ENCODE peak calls at places on chromosomes 2 and 18, in four cellular contexts. G is CD8-positive, alpha-beta T cell; P is Panc1; F is stomach. O is an unnamed sample.

GRCh38 chr2:96325038-96325883 is at the start of gene ITPRIPL1:
- DNase-seq in G (no peak), P (no peak), F (no peak), O (no peak)

GRCh38 chr2:170005702-170006101 is 172.2 kb upstream of the MYO3B start:
- DNase-seq in G (no peak), P (peak; percentile 4), F (no peak), O (no peak)

GRCh38 chr2:68825891-68826290 is 45.3 kb downstream of the BMP10 start:
- DNase-seq in G (no peak), P (no peak), F (no peak), O (no peak)

GRCh38 chr2:157152362-157152761 is 105.1 kb upstream of the GALNT5 start:
- DNase-seq in G (no peak), P (no peak), F (no peak), O (no peak)

GRCh38 chr2:184769038-184769437 is 170.7 kb downstream of the ZNF804A start:
- DNase-seq in G (no peak), P (no peak), F (no peak), O (no peak)

GRCh38 chr18:48777737-48778111 is 173.0 kb downstream of the SMAD7 start:
- DNase-seq in G (no peak), P (no peak), F (no peak), O (no peak)

GRCh38 chr2:62354771-62355550 is 151.0 kb downstream of the TMEM17 start:
- DNase-seq in G (no peak), P (no peak), F (no peak), O (no peak)

GRCh38 chr18:71371951-71372605 is 1083.2 kb downstream of the SOCS6 start:
- DNase-seq in G (no peak), P (no peak), F (no peak), O (no peak)

GRCh38 chr18:47110875-47111274 is 39.4 kb downstream of the HDHD2 start:
- DNase-seq in G (no peak), P (no peak), F (no peak), O (no peak)

GRCh38 chr2:375947-376307 is 88.0 kb upstream of the ALKAL2 start:
- DNase-seq in G (no peak), P (no peak), F (no peak), O (no peak)

GRCh38 chr18:27823053-27823452 is 353.9 kb downstream of the CDH2 start:
- DNase-seq in G (no peak), P (no peak), F (no peak), O (no peak)

GRCh38 chr2:1813371-1813770 is 69.1 kb upstream of the PXDN start:
- DNase-seq in G (no peak), P (no peak), F (no peak), O (no peak)

GRCh38 chr18:36309436-36310391 is 12.2 kb downstream of the FHOD3 start:
- DNase-seq in G (no peak), P (peak; percentile 77), F (no peak), O (no peak)

GRCh38 chr2:39914949-39915348 is 135.9 kb upstream of the THUMPD2 start:
- DNase-seq in G (no peak), P (no peak), F (no peak), O (no peak)

GRCh38 chr2:107197601-107198000 is 311.6 kb upstream of the ST6GAL2 start:
- DNase-seq in G (no peak), P (no peak), F (no peak), O (no peak)

GRCh38 chr2:232699110-232699509 is 2.0 kb downstream of the GIGYF2 start:
- DNase-seq in G (no peak), P (no peak), F (no peak), O (no peak)

GRCh38 chr2:111219285-111219684 is 98.6 kb downstream of the BCL2L11 start:
- DNase-seq in G (no peak), P (no peak), F (no peak), O (no peak)

GRCh38 chr2:74544634-74545033 is 9.1 kb downstream of the LOXL3 start:
- DNase-seq in G (no peak), P (no peak), F (no peak), O (no peak)

DNA sequence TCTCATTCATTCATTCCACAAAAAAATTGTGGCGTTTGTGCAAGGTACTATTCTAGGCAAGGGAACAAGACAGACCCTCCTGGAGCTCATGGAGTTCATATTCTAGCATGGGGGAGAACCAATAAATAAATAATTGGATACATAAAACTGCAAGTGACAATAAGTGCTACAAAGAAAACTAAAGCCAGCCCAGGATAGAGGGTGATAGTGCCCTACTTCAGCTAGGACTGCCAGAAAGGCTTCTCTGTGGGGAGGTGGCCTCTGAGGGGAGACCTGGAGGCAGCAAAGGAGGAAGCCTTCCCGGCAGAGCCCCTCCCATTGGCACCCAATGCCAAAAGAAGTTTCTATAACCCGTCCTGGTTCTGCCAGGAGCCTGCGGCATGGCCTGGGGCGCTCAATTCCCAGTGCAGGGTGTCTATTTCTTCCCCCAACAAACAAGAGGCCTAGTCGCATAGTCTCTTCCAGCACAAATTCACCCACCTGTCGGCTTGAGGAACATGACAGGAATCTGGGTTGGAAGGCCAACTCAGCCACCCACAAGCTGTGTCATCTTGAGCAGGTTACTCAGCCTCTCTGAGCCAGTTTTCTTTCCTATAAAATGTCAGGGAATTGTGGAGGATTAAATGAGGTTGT is 94.4 kb downstream of the ZFP36L2 start:
- DNase-seq in G (no peak), P (no peak), F (no peak), O (no peak)
- H3K4me1 ChIP-seq in G (peaks cover 96% of the 10 kb centered on the region), P (peaks cover 20% of the 10 kb centered on the region), F (peaks cover 66% of the 10 kb centered on the region), O (peaks cover 99% of the 10 kb centered on the region)

DNA sequence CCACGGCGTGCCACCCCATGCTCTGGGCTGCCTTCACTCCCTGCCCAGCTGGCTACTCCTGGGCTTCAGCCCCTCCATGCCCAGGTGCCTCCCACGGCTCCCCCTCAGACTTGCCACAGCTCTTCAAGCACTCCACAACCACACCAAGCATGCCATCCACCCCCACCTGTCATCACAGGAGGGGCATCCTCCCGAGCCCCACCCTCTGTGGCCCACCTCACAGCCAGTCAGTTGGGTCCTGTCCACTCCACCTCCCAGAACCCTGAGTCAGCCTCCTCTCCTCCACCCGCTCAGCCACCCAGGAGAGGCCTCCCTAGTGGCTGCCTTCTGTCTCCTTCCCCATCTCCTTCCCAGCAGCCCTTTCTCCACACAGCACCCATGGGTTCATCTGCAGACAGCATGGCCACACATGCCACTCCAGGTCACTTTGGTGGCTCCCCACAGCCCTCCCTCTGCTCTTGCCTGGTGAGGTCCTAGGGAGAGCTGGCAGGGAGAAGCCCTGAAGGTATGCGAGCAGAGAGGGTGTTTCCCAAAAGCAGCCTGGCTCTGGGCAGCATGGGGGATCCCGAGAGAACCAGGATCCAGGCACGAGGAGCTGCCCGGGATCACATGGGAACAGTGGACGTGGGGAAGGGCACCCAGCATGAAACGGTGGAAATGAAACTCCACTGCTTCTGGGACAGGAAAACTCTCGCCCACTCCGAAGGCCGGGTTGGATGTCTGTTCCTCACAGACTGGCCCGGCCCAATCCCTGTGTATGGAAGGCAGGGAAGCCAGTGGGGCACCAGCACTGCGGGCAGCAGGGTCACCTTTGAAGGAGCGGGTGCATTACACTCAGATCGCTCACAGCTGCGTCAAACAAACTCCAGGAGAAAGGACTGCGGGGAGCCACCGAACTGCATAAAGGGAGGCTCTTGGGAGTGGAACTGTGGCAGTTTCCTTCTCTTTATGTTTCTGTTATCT is 2.7 kb downstream of the LIMS2 start:
- DNase-seq in G (no peak), P (no peak), F (peak; percentile 23), O (no peak)
- H3K4me3 ChIP-seq in G (no peak overlapping the region), P (no peak overlapping the region), F (peak overlapping the region; percentile 82), O (no peak overlapping the region)

DNA sequence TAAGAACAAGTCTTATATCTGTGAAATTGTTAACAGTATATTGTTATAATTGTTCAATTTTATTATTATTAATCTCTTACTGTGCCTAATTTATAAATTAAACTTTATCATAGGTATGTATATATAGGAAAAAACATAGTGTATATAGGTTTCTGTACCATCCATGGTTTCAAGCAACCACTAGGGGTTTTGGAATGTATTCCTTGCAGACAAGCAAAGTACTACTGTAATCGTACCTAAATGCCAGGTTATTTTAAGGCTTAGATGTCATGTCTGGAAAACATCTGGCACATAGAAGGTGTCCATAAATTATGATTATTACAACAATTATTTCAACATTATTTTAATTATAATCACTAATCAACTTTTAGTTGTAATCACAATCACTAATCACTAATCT is 8.4 kb downstream of the ITSN2 start:
- DNase-seq in G (no peak), P (no peak), F (no peak), O (no peak)
- H3K4me1 ChIP-seq in G (peaks cover 58% of the 10 kb centered on the region), P (peaks cover 3% of the 10 kb centered on the region), F (peaks cover 71% of the 10 kb centered on the region), O (peaks cover 83% of the 10 kb centered on the region)

GRCh38 chr18:659597-659996 is 2.1 kb downstream of the TYMS start:
- DNase-seq in G (no peak), P (no peak), F (no peak), O (no peak)

GRCh38 chr18:655445-655844 is 2.0 kb upstream of the TYMS start:
- DNase-seq in G (no peak), P (no peak), F (no peak), O (no peak)

GRCh38 chr18:657311-657997 is at the start of gene TYMS:
- DNase-seq in G (no peak), P (no peak), F (peak; percentile 49), O (peak; percentile 23)

GRCh38 chr18:658947-659533 is 1.6 kb downstream of the TYMS start:
- DNase-seq in G (no peak), P (no peak), F (no peak), O (no peak)

DNA sequence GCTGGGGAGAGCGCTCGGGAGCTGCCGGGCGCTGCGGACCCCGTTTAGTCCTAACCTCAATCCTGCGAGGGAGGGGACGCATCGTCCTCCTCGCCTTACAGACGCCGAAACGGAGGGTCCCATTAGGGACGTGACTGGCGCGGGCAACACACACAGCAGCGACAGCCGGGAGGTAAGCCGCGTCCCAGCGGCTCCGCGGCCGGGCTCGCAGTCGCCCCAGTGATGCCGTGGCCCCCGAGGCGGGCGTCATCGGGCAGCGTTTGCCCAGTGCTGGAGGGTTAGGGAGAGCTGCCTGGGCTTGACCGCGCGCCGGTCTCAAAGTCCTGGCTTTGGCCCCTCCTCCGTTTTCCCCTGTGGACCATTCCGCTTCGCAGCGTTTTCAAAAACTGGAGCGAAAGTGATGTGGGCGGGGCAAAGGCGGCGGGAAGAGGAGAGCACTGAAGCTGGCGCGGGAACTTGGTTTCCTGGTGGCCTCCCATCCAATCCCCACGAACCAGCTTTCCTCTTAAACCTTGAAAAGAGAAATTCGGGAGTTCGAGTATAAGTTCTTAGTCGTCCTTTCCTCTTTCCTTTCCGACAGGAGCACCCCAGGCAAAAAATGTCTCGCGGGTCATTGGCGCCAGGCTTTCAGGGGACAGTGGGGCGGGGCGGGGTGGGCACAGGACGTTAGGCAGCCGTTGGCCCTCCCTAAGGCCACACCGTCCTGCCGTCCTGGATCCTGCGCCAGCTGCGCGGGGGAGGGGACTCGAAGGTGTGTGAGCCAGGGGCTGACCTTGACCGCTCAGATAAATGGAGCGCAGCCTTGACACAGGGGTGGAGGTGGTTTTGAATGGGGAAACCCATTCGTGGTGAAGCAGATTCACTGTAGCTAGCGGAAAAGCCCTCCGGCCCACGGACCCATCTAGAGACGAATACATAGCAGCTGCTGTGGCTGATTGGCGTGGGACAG is 819 bp downstream of the TYMS start:
- DNase-seq in G (peak; percentile 38), P (no peak), F (peak; percentile 84), O (peak; percentile 28)
- H3K4me3 ChIP-seq in G (peak overlapping the region; percentile 69), P (peak overlapping the region; percentile 54), F (peak overlapping the region; percentile 80), O (peak overlapping the region; percentile 85)

O was measured in CD4-positive, alpha-beta memory T cell.